ENCODE peak calls at places on chromosome 11, in five cellular contexts. C is NAMALWA; P is HS-5; K is stimulated activated CD4-positive, alpha-beta T cell treated with anti-CD3 and anti-CD28 coated beads, Interleukin-2, amount 100 ng/mL, for 24 hours; M is activated T-helper 9 cell treated with anti-CD3 and anti-CD28 coated beads, Interleukin-2, amount 50 U/mL, for 16 hours. Y is an unnamed sample.

GRCh38 chr11:83819936-83820549 is 533.9 kb upstream of the CCDC90B start:
- DNase-seq in C (peak; percentile 69), P (peak; percentile 46), K (no peak), M (no peak), Y (peak; percentile 41)

GRCh38 chr11:76218449-76219206 is 12.3 kb upstream of the WNT11 start:
- DNase-seq in C (no peak), P (no peak), K (no peak), M (no peak), Y (no peak)

GRCh38 chr11:1222491-1223345 is at the start of gene MUC5B:
- DNase-seq in C (no peak), P (no peak), K (no peak), M (no peak), Y (no peak)

GRCh38 chr11:23644443-23644842 is 784.2 kb upstream of the CCDC179 start:
- DNase-seq in C (no peak), P (no peak), K (no peak), M (no peak), Y (no peak)

GRCh38 chr11:132072044-132072879 is 701.8 kb downstream of the NTM start:
- DNase-seq in C (no peak), P (peak; percentile 97), K (no peak), M (no peak), Y (no peak)

GRCh38 chr11:106733518-106734162 is 284.6 kb downstream of the GUCY1A2 start:
- DNase-seq in C (no peak), P (no peak), K (no peak), M (no peak), Y (no peak)

GRCh38 chr11:19730373-19730772 is 17.7 kb downstream of the NAV2 start:
- DNase-seq in C (no peak), P (no peak), K (no peak), M (no peak), Y (no peak)

GRCh38 chr11:65894034-65894591 is 3.6 kb downstream of the CCDC85B start:
- DNase-seq in C (no peak), P (no peak), K (no peak), M (no peak), Y (peak; percentile 56)

GRCh38 chr11:73152861-73153483 is 10.9 kb upstream of the FCHSD2 start:
- DNase-seq in C (peak; percentile 94), P (no peak), K (peak; percentile 39), M (peak; percentile 12), Y (peak; percentile 43)

GRCh38 chr11:68715685-68716084 is 31.3 kb downstream of the GAL start:
- DNase-seq in C (no peak), P (no peak), K (no peak), M (no peak), Y (no peak)

GRCh38 chr11:84408946-84409411 is 1122.8 kb upstream of the CCDC90B start:
- DNase-seq in C (no peak), P (peak; percentile 41), K (no peak), M (no peak), Y (no peak)

GRCh38 chr11:115699733-115700132 is 195.5 kb upstream of the CADM1 start:
- DNase-seq in C (no peak), P (no peak), K (no peak), M (no peak), Y (no peak)

GRCh38 chr11:80727315-80727714 is 1286.5 kb upstream of the TENM4 start:
- DNase-seq in C (peak; percentile 31), P (peak; percentile 13), K (no peak), M (no peak), Y (no peak)

GRCh38 chr11:100731471-100731870 is 44.4 kb downstream of the ARHGAP42 start:
- DNase-seq in C (no peak), P (no peak), K (no peak), M (no peak), Y (no peak)

GRCh38 chr11:68036717-68037239 is 2.0 kb upstream of the TCIRG1 start:
- DNase-seq in C (no peak), P (no peak), K (no peak), M (no peak), Y (peak; percentile 61)

GRCh38 chr11:7593476-7593875 is 79.7 kb downstream of the PPFIBP2 start:
- DNase-seq in C (no peak), P (no peak), K (no peak), M (no peak), Y (no peak)

GRCh38 chr11:118644496-118644895 is 35.0 kb downstream of the TREH start:
- DNase-seq in C (no peak), P (no peak), K (no peak), M (no peak), Y (no peak)

GRCh38 chr11:74157169-74157568 is 13.6 kb downstream of the C2CD3 start:
- DNase-seq in C (no peak), P (no peak), K (no peak), M (no peak), Y (no peak)

GRCh38 chr11:117415358-117415896 is 87.8 kb downstream of the CEP164 start:
- DNase-seq in C (no peak), P (no peak), K (no peak), M (no peak), Y (no peak)

GRCh38 chr11:35272391-35272821 is 133.4 kb downstream of the CD44 start:
- DNase-seq in C (no peak), P (no peak), K (peak; percentile 50), M (peak; percentile 10), Y (no peak)

GRCh38 chr11:12950681-12951080 is 58.4 kb upstream of the RASSF10 start:
- DNase-seq in C (no peak), P (no peak), K (no peak), M (no peak), Y (no peak)

GRCh38 chr11:67120881-67121710 is 2.0 kb downstream of the KDM2A start:
- DNase-seq in C (peak; percentile 85), P (peak; percentile 23), K (no peak), M (no peak), Y (peak; percentile 76)

GRCh38 chr11:122729139-122729538 is 73.6 kb downstream of the UBASH3B start:
- DNase-seq in C (no peak), P (no peak), K (no peak), M (no peak), Y (no peak)

GRCh38 chr11:27926981-27927481 is 180.9 kb downstream of the KIF18A start:
- DNase-seq in C (no peak), P (no peak), K (no peak), M (no peak), Y (peak; percentile 82)

GRCh38 chr11:123653405-123653996 is 923 bp downstream of the SCN3B start:
- DNase-seq in C (no peak), P (no peak), K (no peak), M (no peak), Y (no peak)

GRCh38 chr11:35588627-35589026 is 29.6 kb upstream of the FJX1 start:
- DNase-seq in C (no peak), P (peak; percentile 63), K (no peak), M (no peak), Y (no peak)